ENCODE peak calls at places on chromosomes 13 and 19, in four cellular contexts. Q is NCI-H1417 treated with DMSO at 0.1 percent for 48 hours, A is right lobe of liver, E is HS-5. J is an unnamed sample.

GRCh38 chr19:54133312-54133956 is 4.1 kb upstream of the CNOT3 start:
- DNase-seq in E (peak), A (peak), Q (peak), J (no peak)

GRCh38 chr13:98013241-98013640 is 59.8 kb downstream of the IPO5 start:
- DNase-seq in A (no peak), Q (no peak), E (no peak), J (no peak)

GRCh38 chr19:55165952-55166529 is 372 bp downstream of the DNAAF3 start:
- DNase-seq in A (peak), E (no peak), Q (peak), J (no peak)

GRCh38 chr19:48741222-48741999 is 1.0 kb upstream of the RASIP1 start:
- DNase-seq in Q (no peak), A (no peak), E (no peak), J (no peak)

GRCh38 chr13:99979453-99980200 is 2.0 kb upstream of the ZIC2 start:
- DNase-seq in Q (no peak), E (no peak), A (no peak), J (no peak)

GRCh38 chr19:36009220-36009619 is 607 bp upstream of the SYNE4 start:
- DNase-seq in Q (no peak), A (peak), E (no peak), J (no peak)

GRCh38 chr13:113518080-113518803 is 27.7 kb upstream of the DCUN1D2 start:
- DNase-seq in E (no peak), A (no peak), Q (no peak), J (no peak)

GRCh38 chr19:33684550-33685303 is 63.0 kb downstream of the CHST8 start:
- DNase-seq in E (no peak), Q (no peak), A (no peak), J (no peak)

GRCh38 chr19:13830761-13831481 is 35.7 kb downstream of the ZSWIM4 start:
- DNase-seq in Q (no peak), E (no peak), A (no peak), J (no peak)

GRCh38 chr13:19362946-19363510 is 181.4 kb upstream of the TUBA3C start:
- DNase-seq in Q (no peak), E (no peak), A (no peak), J (no peak)

J was measured in NCI-H2081 treated with DMSO at 0.1 percent for 48 hours.